ENCODE peak calls at places on chromosomes 3 and 15, in nine cellular contexts. Y is activated naive CD4-positive, alpha-beta T cell; M is GOT3; G is stimulated activated CD4-positive, alpha-beta T cell treated with anti-CD3 and anti-CD28 coated beads, Interleukin-1b, Interleukin-23, amount 100 ng/mL, for 24 hours; V is GM12865; L is AG04449; F is activated CD4-positive, CD25-positive, alpha-beta regulatory T cell treated with anti-CD3 and anti-CD28 coated beads, Interleukin-2, amount 50 U/mL, for 72 hours; P is CD4-positive, alpha-beta T cell; X is T-cell. O is an unnamed sample.

GRCh38 chr3:127940116-127940515 is 25.1 kb downstream of the KBTBD12 start:
- DNase-seq in Y (no peak), M (no peak), G (no peak), V (no peak), L (no peak), F (no peak), P (no peak), X (no peak), O (no peak)

GRCh38 chr3:173750095-173750494 is 352.6 kb downstream of the NLGN1 start:
- DNase-seq in Y (no peak), M (no peak), G (no peak), V (no peak), L (no peak), F (no peak), P (no peak), X (no peak), O (no peak)

GRCh38 chr15:36599824-36600365 is 20.5 kb downstream of the CDIN1 start:
- DNase-seq in Y (no peak), M (no peak), G (no peak), V (no peak), L (no peak), F (no peak), P (no peak), X (no peak), O (no peak)

GRCh38 chr3:106261915-106262683 is 393.3 kb upstream of the CBLB start:
- DNase-seq in Y (no peak), M (no peak), G (no peak), V (no peak), L (peak), F (no peak), P (no peak), X (no peak), O (peak)

GRCh38 chr3:105513042-105513441 is 146.3 kb downstream of the ALCAM start:
- DNase-seq in Y (no peak), M (no peak), G (no peak), V (no peak), L (peak), F (no peak), P (no peak), X (no peak), O (peak)

GRCh38 chr15:77693576-77693975 is 60.9 kb upstream of the LINGO1 start:
- DNase-seq in Y (no peak), M (no peak), G (no peak), V (no peak), L (no peak), F (no peak), P (no peak), X (no peak), O (no peak)

GRCh38 chr15:86624261-86625036 is 544.8 kb downstream of the AGBL1 start:
- DNase-seq in Y (no peak), M (peak), G (peak), V (peak), L (peak), F (peak), P (peak), X (peak), O (peak)

GRCh38 chr3:149534671-149535394 is 60.3 kb downstream of the TM4SF4 start:
- DNase-seq in Y (no peak), M (no peak), G (no peak), V (no peak), L (no peak), F (no peak), P (no peak), X (no peak), O (no peak)

GRCh38 chr3:172332256-172333041 is 115.8 kb downstream of the GHSR start:
- DNase-seq in Y (peak), M (peak), G (peak), V (peak), L (no peak), F (peak), P (peak), X (peak), O (no peak)

GRCh38 chr3:118987466-118987865 is 47.2 kb downstream of the IGSF11 start:
- DNase-seq in Y (no peak), M (no peak), G (no peak), V (no peak), L (peak), F (no peak), P (no peak), X (no peak), O (no peak)

GRCh38 chr3:177347611-177348010 is 150.3 kb upstream of the TBL1XR1 start:
- DNase-seq in Y (no peak), M (no peak), G (no peak), V (no peak), L (no peak), F (no peak), P (no peak), X (no peak), O (no peak)

GRCh38 chr3:182981038-182981380 is 671 bp upstream of the DCUN1D1 start:
- DNase-seq in Y (no peak), M (no peak), G (no peak), V (no peak), L (no peak), F (peak), P (no peak), X (no peak), O (no peak)

GRCh38 chr3:120432105-120432860 is 18.5 kb downstream of the FSTL1 start:
- DNase-seq in Y (no peak), M (no peak), G (no peak), V (no peak), L (peak), F (no peak), P (no peak), X (no peak), O (peak)

GRCh38 chr15:78360426-78360825 is 20.3 kb downstream of the CRABP1 start:
- DNase-seq in Y (no peak), M (no peak), G (no peak), V (no peak), L (no peak), F (no peak), P (no peak), X (no peak), O (no peak)

GRCh38 chr3:188051801-188052228 is 102.1 kb upstream of the LPP start:
- DNase-seq in Y (no peak), M (no peak), G (no peak), V (no peak), L (no peak), F (no peak), P (no peak), X (no peak), O (no peak)

GRCh38 chr3:124174463-124174862 is 182.5 kb upstream of the ROPN1 start:
- DNase-seq in Y (no peak), M (no peak), G (no peak), V (no peak), L (no peak), F (no peak), P (no peak), X (no peak), O (no peak)

GRCh38 chr3:168847293-168847883 is 751.7 kb upstream of the GOLIM4 start:
- DNase-seq in Y (no peak), M (no peak), G (no peak), V (peak), L (no peak), F (no peak), P (no peak), X (no peak), O (no peak)

GRCh38 chr15:38745136-38745535 is 180.5 kb upstream of the RASGRP1 start:
- DNase-seq in Y (no peak), M (no peak), G (no peak), V (no peak), L (no peak), F (no peak), P (no peak), X (no peak), O (no peak)

GRCh38 chr15:87687176-87687890 is 569.2 kb downstream of the NTRK3 start:
- DNase-seq in Y (no peak), M (no peak), G (no peak), V (no peak), L (no peak), F (no peak), P (no peak), X (no peak), O (no peak)

GRCh38 chr15:101149864-101150722 is 101.8 kb downstream of the CHSY1 start:
- DNase-seq in Y (no peak), M (no peak), G (no peak), V (no peak), L (no peak), F (no peak), P (no peak), X (no peak), O (no peak)

GRCh38 chr3:21326704-21327103 is 424.3 kb downstream of the ZNF385D start:
- DNase-seq in Y (no peak), M (no peak), G (no peak), V (no peak), L (peak), F (no peak), P (no peak), X (no peak), O (peak)

GRCh38 chr3:72894941-72895552 is 7.2 kb downstream of the GXYLT2 start:
- DNase-seq in Y (no peak), M (no peak), G (no peak), V (no peak), L (no peak), F (no peak), P (no peak), X (no peak), O (no peak)

GRCh38 chr3:113839551-113839950 is 963 bp downstream of the GRAMD1C start:
- DNase-seq in Y (no peak), M (no peak), G (no peak), V (no peak), L (no peak), F (no peak), P (no peak), X (no peak), O (no peak)

GRCh38 chr15:99537344-99537743 is 28.4 kb upstream of the MEF2A start:
- DNase-seq in Y (no peak), M (no peak), G (no peak), V (no peak), L (no peak), F (no peak), P (no peak), X (no peak), O (no peak)

GRCh38 chr15:85706779-85707518 is 87.8 kb downstream of the KLHL25 start:
- DNase-seq in Y (no peak), M (no peak), G (no peak), V (peak), L (no peak), F (no peak), P (peak), X (peak), O (no peak)

GRCh38 chr3:191282262-191283215 is 46.7 kb upstream of the CCDC50 start:
- DNase-seq in Y (no peak), M (no peak), G (no peak), V (no peak), L (no peak), F (no peak), P (no peak), X (no peak), O (no peak)

GRCh38 chr3:79497447-79498111 is 270.2 kb downstream of the ROBO1 start:
- DNase-seq in Y (no peak), M (no peak), G (no peak), V (peak), L (no peak), F (no peak), P (no peak), X (no peak), O (no peak)

GRCh38 chr15:48021336-48022086 is 99.3 kb upstream of the SLC24A5 start:
- DNase-seq in Y (no peak), M (no peak), G (no peak), V (no peak), L (no peak), F (no peak), P (no peak), X (no peak), O (no peak)

GRCh38 chr15:50777045-50777444 is 11.5 kb upstream of the SPPL2A start:
- DNase-seq in Y (no peak), M (no peak), G (no peak), V (no peak), L (no peak), F (no peak), P (no peak), X (no peak), O (no peak)

GRCh38 chr15:60362318-60363023 is 35.3 kb downstream of the ANXA2 start:
- DNase-seq in Y (no peak), M (no peak), G (peak), V (peak), L (no peak), F (no peak), P (no peak), X (no peak), O (no peak)

GRCh38 chr3:109656225-109656624 is 318.9 kb upstream of the DPPA4 start:
- DNase-seq in Y (no peak), M (no peak), G (no peak), V (no peak), L (no peak), F (no peak), P (no peak), X (no peak), O (no peak)

GRCh38 chr3:65902304-65902793 is 136.4 kb downstream of the MAGI1 start:
- DNase-seq in Y (no peak), M (no peak), G (no peak), V (peak), L (no peak), F (no peak), P (no peak), X (no peak), O (no peak)

GRCh38 chr15:90192961-90193786 is 8.0 kb upstream of the SEMA4B start:
- DNase-seq in Y (no peak), M (no peak), G (no peak), V (no peak), L (no peak), F (no peak), P (no peak), X (no peak), O (no peak)

GRCh38 chr3:33645060-33645841 is 72.8 kb downstream of the CLASP2 start:
- DNase-seq in Y (no peak), M (no peak), G (no peak), V (no peak), L (no peak), F (no peak), P (no peak), X (peak), O (no peak)

O was measured in non-pigmented ciliary epithelial cell.